ENCODE peak calls at places on chromosomes 12 and 14, in eight cellular contexts. Y is left ventricle myocardium inferior, R is dorsolateral prefrontal cortex, K is suprapubic skin, D is thyroid gland, G is SK-N-SH, L is LNCaP clone FGC, V is uterus. W is an unnamed sample.
A peak's percentile ranks its signal among the peaks of the same experiment; 100 is the strongest.

GRCh38 chr12:120669055-120669828 is 17.7 kb upstream of the MLEC start:
- DNase-seq in Y (no peak), R (no peak), K (no peak), D (peak; percentile 82), G (peak; percentile 83), L (no peak), V (no peak), W (no peak)

GRCh38 chr12:80313184-80313583 is 130.9 kb upstream of the PTPRQ start:
- DNase-seq in Y (no peak), R (no peak), K (no peak), D (no peak), G (no peak), L (no peak), V (no peak), W (no peak)

GRCh38 chr12:101927042-101927441 is 49.7 kb downstream of the DRAM1 start:
- DNase-seq in Y (no peak), R (no peak), K (no peak), D (no peak), G (no peak), L (no peak), V (no peak), W (no peak)

GRCh38 chr12:110582286-110583136 is 607 bp downstream of the PPTC7 start:
- DNase-seq in Y (peak; percentile 62), R (peak; percentile 54), K (peak; percentile 87), D (peak; percentile 72), G (peak; percentile 84), L (no peak), V (peak; percentile 66), W (peak; percentile 66)

GRCh38 chr12:118520954-118521353 is 144.6 kb downstream of the SUDS3 start:
- DNase-seq in Y (no peak), R (no peak), K (no peak), D (no peak), G (no peak), L (no peak), V (no peak), W (no peak)

GRCh38 chr14:32468955-32469354 is 139.9 kb downstream of the AKAP6 start:
- DNase-seq in Y (no peak), R (no peak), K (no peak), D (peak; percentile 7), G (no peak), L (no peak), V (no peak), W (no peak)

GRCh38 chr14:24098229-24098926 is 4.3 kb downstream of the PCK2 start:
- DNase-seq in Y (no peak), R (no peak), K (no peak), D (no peak), G (no peak), L (no peak), V (no peak), W (no peak)

GRCh38 chr14:34387974-34388533 is 74.0 kb downstream of the SPTSSA start:
- DNase-seq in Y (no peak), R (no peak), K (no peak), D (no peak), G (no peak), L (no peak), V (no peak), W (no peak)

GRCh38 chr12:1837541-1838206 is 17.3 kb downstream of the LRTM2 start:
- DNase-seq in Y (no peak), R (no peak), K (no peak), D (no peak), G (peak; percentile 90), L (no peak), V (no peak), W (no peak)

GRCh38 chr12:112900298-112901145 is 6.2 kb upstream of the OAS1 start:
- DNase-seq in Y (no peak), R (no peak), K (no peak), D (peak; percentile 14), G (peak; percentile 50), L (no peak), V (no peak), W (peak; percentile 33)

GRCh38 chr14:59117754-59118153 is 70.7 kb upstream of the DAAM1 start:
- DNase-seq in Y (no peak), R (no peak), K (no peak), D (no peak), G (no peak), L (no peak), V (no peak), W (no peak)

GRCh38 chr12:57229041-57229633 is 374 bp upstream of the SHMT2 start:
- DNase-seq in Y (no peak), R (no peak), K (no peak), D (no peak), G (no peak), L (no peak), V (no peak), W (no peak)

GRCh38 chr12:86137936-86138335 is 118.3 kb downstream of the MGAT4C start:
- DNase-seq in Y (no peak), R (no peak), K (no peak), D (no peak), G (no peak), L (no peak), V (no peak), W (no peak)

GRCh38 chr14:90624228-90624627 is 192.0 kb downstream of the TTC7B start:
- DNase-seq in Y (peak; percentile 32), R (no peak), K (no peak), D (peak; percentile 55), G (no peak), L (no peak), V (no peak), W (no peak)

GRCh38 chr12:81809829-81810595 is 50.9 kb upstream of the PPFIA2 start:
- DNase-seq in Y (no peak), R (no peak), K (no peak), D (no peak), G (no peak), L (no peak), V (no peak), W (no peak)

GRCh38 chr14:99511421-99512109 is 30.4 kb downstream of the CCNK start:
- DNase-seq in Y (peak; percentile 51), R (no peak), K (no peak), D (no peak), G (peak; percentile 21), L (no peak), V (peak; percentile 21), W (peak; percentile 63)

GRCh38 chr12:82619644-82620043 is 67.1 kb upstream of the TMTC2 start:
- DNase-seq in Y (no peak), R (no peak), K (no peak), D (peak; percentile 47), G (no peak), L (no peak), V (no peak), W (no peak)

GRCh38 chr14:55272415-55272786 is 1.2 kb downstream of the FBXO34 start:
- DNase-seq in Y (no peak), R (no peak), K (no peak), D (no peak), G (no peak), L (no peak), V (no peak), W (no peak)

GRCh38 chr14:65043893-65044595 is 57.3 kb downstream of the FNTB start:
- DNase-seq in Y (no peak), R (no peak), K (no peak), D (no peak), G (no peak), L (no peak), V (no peak), W (no peak)

GRCh38 chr12:111773801-111774551 is 7.2 kb downstream of the ALDH2 start:
- DNase-seq in Y (peak; percentile 72), R (no peak), K (peak; percentile 93), D (peak; percentile 74), G (no peak), L (no peak), V (peak; percentile 87), W (no peak)

GRCh38 chr12:63420206-63420644 is 248.1 kb downstream of the DPY19L2 start:
- DNase-seq in Y (peak; percentile 15), R (no peak), K (no peak), D (peak; percentile 38), G (peak; percentile 37), L (peak; percentile 59), V (no peak), W (peak; percentile 67)
- TF ChIP-seq CTCF in Y (peak; percentile 68), R (peak; percentile 39), K (no peak), D (no peak), G (peak; percentile 76), L (peak; percentile 83), V (no peak), W (peak; percentile 70)

GRCh38 chr14:94355191-94355794 is 32.2 kb upstream of the SERPINA6 start:
- DNase-seq in Y (peak; percentile 31), R (peak; percentile 66), K (no peak), D (peak; percentile 56), G (no peak), L (no peak), V (no peak), W (peak; percentile 40)
- TF ChIP-seq CTCF in Y (peak; percentile 40), R (peak; percentile 34), K (peak; percentile 41), D (peak; percentile 21), G (peak; percentile 60), L (peak; percentile 48), V (peak; percentile 24), W (peak; percentile 10)

GRCh38 chr12:125038976-125039625 is 26.1 kb upstream of the AACS start:
- DNase-seq in Y (no peak), R (no peak), K (no peak), D (no peak), G (no peak), L (no peak), V (no peak), W (no peak)
- TF ChIP-seq CTCF in Y (no peak), R (no peak), K (no peak), D (no peak), G (no peak), L (no peak), V (no peak), W (no peak)

GRCh38 chr14:29461131-29461530 is 466.5 kb downstream of the PRKD1 start:
- DNase-seq in Y (no peak), R (no peak), K (no peak), D (no peak), G (no peak), L (no peak), V (no peak), W (no peak)

GRCh38 chr14:29462271-29462670 is 465.4 kb downstream of the PRKD1 start:
- DNase-seq in Y (no peak), R (no peak), K (no peak), D (no peak), G (no peak), L (no peak), V (no peak), W (no peak)

GRCh38 chr14:29462772-29463171 is 464.9 kb downstream of the PRKD1 start:
- DNase-seq in Y (no peak), R (no peak), K (no peak), D (no peak), G (no peak), L (no peak), V (no peak), W (no peak)

GRCh38 chr14:29465095-29465494 is 462.6 kb downstream of the PRKD1 start:
- DNase-seq in Y (no peak), R (no peak), K (no peak), D (no peak), G (no peak), L (no peak), V (no peak), W (no peak)

DNA sequence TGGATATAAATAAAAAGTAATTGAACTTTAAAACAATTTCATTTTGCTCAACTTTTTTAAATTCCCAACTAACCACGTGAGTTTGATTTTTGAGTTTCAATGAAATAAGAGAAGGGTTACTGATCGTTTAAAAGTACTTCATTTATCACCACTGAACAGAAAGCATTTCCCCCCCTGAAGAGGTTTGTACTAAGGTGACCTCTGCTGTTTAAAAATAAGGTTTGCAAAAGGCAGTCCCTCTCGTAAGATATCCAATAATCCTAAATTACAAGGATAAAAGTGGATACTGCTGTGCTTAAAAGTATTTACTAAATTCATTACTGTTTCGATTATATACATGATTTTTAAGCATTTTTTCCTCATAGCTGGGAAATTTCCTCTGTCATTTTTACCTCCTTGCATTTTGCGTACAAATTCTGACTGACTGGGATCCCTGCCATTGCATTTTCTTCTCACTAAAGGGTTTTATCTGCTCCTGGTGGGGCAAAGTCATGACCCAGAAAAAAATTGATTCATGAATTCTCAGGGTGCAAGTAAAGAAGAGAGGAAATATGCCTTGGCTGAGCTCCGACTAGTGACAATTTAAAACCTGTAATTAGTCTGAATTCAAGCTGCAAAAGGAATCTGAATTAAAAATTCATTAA is 463.8 kb downstream of the PRKD1 start:
- DNase-seq in Y (no peak), R (no peak), K (no peak), D (no peak), G (no peak), L (no peak), V (no peak), W (no peak)
- TF ChIP-seq CTCF in Y (no peak), R (no peak), K (no peak), D (no peak), G (peak; percentile 44), L (peak; percentile 43), V (no peak), W (no peak)